ENCODE peak calls at places on chromosomes 1 and 21, in seven cellular contexts. R, J, V, W, U, L and D are unnamed samples.

GRCh38 chr1:63276625-63277024 is 45.7 kb upstream of the FOXD3 start:
- ATAC-seq in W (no peak), R (no peak), L (no peak), J (no peak), V (no peak), U (no peak), D (no peak)

GRCh38 chr1:20210736-20211405 is 24.6 kb upstream of the PLA2G2C start:
- ATAC-seq in U (no peak), R (no peak), J (no peak), L (no peak), V (peak; percentile 4), W (no peak), D (no peak)

GRCh38 chr1:18776777-18777176 is 82.7 kb downstream of the TAS1R2 start:
- ATAC-seq in J (no peak), R (no peak), V (no peak), W (no peak), U (no peak), L (no peak), D (no peak)

GRCh38 chr1:172894345-172895049 is 156.2 kb downstream of the TNFSF18 start:
- ATAC-seq in V (no peak), W (peak; percentile 22), R (no peak), L (no peak), U (no peak), J (peak; percentile 47), D (no peak)

GRCh38 chr1:109218516-109218915 is 4.8 kb downstream of the SARS1 start:
- ATAC-seq in J (no peak), R (peak; percentile 4), U (no peak), L (no peak), V (peak; percentile 75), W (no peak), D (no peak)

GRCh38 chr1:160971618-160972056 is 17.0 kb upstream of the ITLN2 start:
- ATAC-seq in R (no peak), V (no peak), U (no peak), L (no peak), W (no peak), J (peak; percentile 47), D (peak; percentile 36)

GRCh38 chr1:243508303-243508713 is 252.5 kb downstream of the SDCCAG8 start:
- ATAC-seq in V (peak; percentile 82), L (no peak), W (no peak), R (no peak), J (peak; percentile 98), U (peak; percentile 24), D (peak; percentile 39)

GRCh38 chr1:241229216-241229615 is 127.8 kb downstream of the RGS7 start:
- ATAC-seq in U (no peak), L (no peak), W (no peak), R (no peak), J (no peak), V (peak; percentile 88), D (no peak)

GRCh38 chr1:88462481-88463261 is 221.4 kb upstream of the PKN2 start:
- ATAC-seq in L (peak; percentile 47), V (peak; percentile 56), R (peak; percentile 89), W (peak; percentile 79), U (peak; percentile 76), J (no peak), D (no peak)

GRCh38 chr1:12157366-12158231 is 9.2 kb upstream of the TNFRSF1B start:
- ATAC-seq in J (peak; percentile 22), W (no peak), R (no peak), L (no peak), U (no peak), V (no peak), D (no peak)

GRCh38 chr1:227556288-227556687 is 7.1 kb upstream of the ZNF678 start:
- ATAC-seq in U (no peak), V (peak; percentile 90), W (no peak), L (no peak), J (no peak), R (no peak), D (no peak)

GRCh38 chr21:28944296-28944695 is 48.4 kb downstream of the LTN1 start:
- ATAC-seq in R (no peak), J (no peak), U (no peak), W (no peak), L (no peak), V (no peak), D (no peak)

GRCh38 chr21:20249401-20249800 is 748.8 kb upstream of the NCAM2 start:
- ATAC-seq in J (no peak), V (no peak), L (no peak), R (no peak), U (no peak), W (no peak), D (no peak)

GRCh38 chr1:223645903-223646302 is 19.6 kb downstream of the CAPN8 start:
- ATAC-seq in U (no peak), R (no peak), J (no peak), V (peak; percentile 68), W (no peak), L (no peak), D (no peak)

GRCh38 chr1:13646533-13646932 is 53.5 kb upstream of the PRDM2 start:
- ATAC-seq in V (no peak), L (no peak), R (no peak), W (no peak), U (no peak), J (no peak), D (no peak)

GRCh38 chr1:47418681-47419272 is 2.7 kb downstream of the FOXE3 start:
- ATAC-seq in V (no peak), W (no peak), U (no peak), J (no peak), L (no peak), R (no peak), D (no peak)

GRCh38 chr1:41537788-41538351 is 53.4 kb upstream of the EDN2 start:
- ATAC-seq in U (peak; percentile 29), L (peak; percentile 72), V (peak; percentile 82), J (no peak), R (peak; percentile 65), W (peak; percentile 79), D (no peak)

GRCh38 chr1:234600418-234601216 is 9.4 kb downstream of the IRF2BP2 start:
- ATAC-seq in L (no peak), V (peak; percentile 55), W (no peak), U (peak; percentile 23), J (peak; percentile 24), R (peak; percentile 43), D (no peak)

GRCh38 chr21:41894922-41895557 is 15.9 kb upstream of the PRDM15 start:
- ATAC-seq in U (peak; percentile 75), W (peak; percentile 82), L (no peak), R (no peak), V (no peak), J (no peak), D (no peak)

GRCh38 chr1:183205196-183205781 is 19.2 kb downstream of the LAMC2 start:
- ATAC-seq in W (no peak), V (no peak), J (no peak), L (peak; percentile 43), U (no peak), R (peak; percentile 15), D (peak; percentile 16)

GRCh38 chr1:206802401-206802800 is 30.1 kb upstream of the IL10 start:
- ATAC-seq in W (no peak), J (no peak), V (no peak), U (no peak), R (no peak), L (no peak), D (no peak)

GRCh38 chr1:206708058-206708457 is 23.4 kb downstream of the MAPKAPK2 start:
- ATAC-seq in V (peak; percentile 20), J (no peak), L (no peak), W (no peak), U (no peak), R (no peak), D (no peak)

GRCh38 chr1:205144751-205145150 is 23.0 kb upstream of the RBBP5 start:
- ATAC-seq in U (peak; percentile 82), R (peak; percentile 38), V (no peak), L (no peak), J (no peak), W (no peak), D (no peak)

GRCh38 chr1:201640624-201641023 is 101.7 kb downstream of the NAV1 start:
- ATAC-seq in L (peak; percentile 66), J (no peak), V (peak; percentile 45), U (no peak), W (no peak), R (peak; percentile 75), D (no peak)

GRCh38 chr1:55556378-55556777 is 341.2 kb upstream of the USP24 start:
- ATAC-seq in W (no peak), V (no peak), U (no peak), J (no peak), R (peak; percentile 25), L (no peak), D (no peak)

GRCh38 chr1:68213843-68214242 is 18.5 kb downstream of the WLS start:
- ATAC-seq in V (peak; percentile 34), R (peak; percentile 65), J (no peak), W (no peak), L (peak; percentile 69), U (peak; percentile 39), D (peak; percentile 71)

GRCh38 chr1:9182784-9183257 is 51.8 kb upstream of the H6PD start:
- ATAC-seq in R (peak; percentile 22), V (peak; percentile 18), W (no peak), L (peak; percentile 3), U (peak; percentile 20), J (peak; percentile 18), D (peak; percentile 10)

GRCh38 chr1:152441756-152442155 is 27.7 kb upstream of the CRNN start:
- ATAC-seq in R (no peak), L (no peak), W (no peak), V (no peak), J (no peak), U (no peak), D (no peak)

GRCh38 chr1:168610111-168610510 is 33.7 kb downstream of the XCL1 start:
- ATAC-seq in L (no peak), R (no peak), V (no peak), J (no peak), U (no peak), W (peak; percentile 46), D (no peak)